ENCODE peak calls at places on chromosome 7, in six cellular contexts. Z is trophoblast cell, N is IMR-90, P is H1, S is neuronal stem cell, C is mesenchymal stem cell. T is an unnamed sample.

GRCh38 chr7:137609500-137609899 is 237.3 kb downstream of the DGKI start:
- DNase-seq in Z (peak; percentile 77), N (no peak), P (no peak), S (no peak), C (no peak), T (no peak)

GRCh38 chr7:121011401-121011800 is 22.9 kb downstream of the CPED1 start:
- DNase-seq in Z (no peak), N (no peak), P (no peak), S (no peak), C (no peak), T (no peak)

GRCh38 chr7:131011976-131012375 is 278.0 kb upstream of the KLF14 start:
- DNase-seq in Z (no peak), N (peak; percentile 89), P (no peak), S (no peak), C (peak; percentile 93), T (no peak)

GRCh38 chr7:27115161-27116018 is 12.9 kb upstream of the HOXA2 start:
- DNase-seq in Z (no peak), N (peak; percentile 92), P (no peak), S (no peak), C (peak; percentile 58), T (no peak)

GRCh38 chr7:47327698-47328391 is 254.1 kb downstream of the TNS3 start:
- DNase-seq in Z (peak; percentile 81), N (peak; percentile 81), P (peak; percentile 36), S (peak; percentile 84), C (peak; percentile 92), T (peak; percentile 91)

GRCh38 chr7:132654150-132654549 is 77.9 kb upstream of the PLXNA4 start:
- DNase-seq in Z (peak; percentile 15), N (no peak), P (no peak), S (no peak), C (peak; percentile 24), T (peak; percentile 44)

GRCh38 chr7:27608776-27609495 is 53.7 kb downstream of the HIBADH start:
- DNase-seq in Z (peak; percentile 13), N (no peak), P (no peak), S (no peak), C (peak; percentile 15), T (no peak)

GRCh38 chr7:136637826-136638225 is 230.6 kb upstream of the CHRM2 start:
- DNase-seq in Z (no peak), N (no peak), P (no peak), S (no peak), C (no peak), T (no peak)

GRCh38 chr7:97027427-97028234 is 3.0 kb upstream of the DLX5 start:
- DNase-seq in Z (peak; percentile 98), N (peak; percentile 85), P (no peak), S (peak; percentile 81), C (peak; percentile 75), T (peak; percentile 77)

GRCh38 chr7:153004341-153004740 is 244.8 kb downstream of the ACTR3B start:
- DNase-seq in Z (no peak), N (no peak), P (no peak), S (no peak), C (no peak), T (no peak)

DNA sequence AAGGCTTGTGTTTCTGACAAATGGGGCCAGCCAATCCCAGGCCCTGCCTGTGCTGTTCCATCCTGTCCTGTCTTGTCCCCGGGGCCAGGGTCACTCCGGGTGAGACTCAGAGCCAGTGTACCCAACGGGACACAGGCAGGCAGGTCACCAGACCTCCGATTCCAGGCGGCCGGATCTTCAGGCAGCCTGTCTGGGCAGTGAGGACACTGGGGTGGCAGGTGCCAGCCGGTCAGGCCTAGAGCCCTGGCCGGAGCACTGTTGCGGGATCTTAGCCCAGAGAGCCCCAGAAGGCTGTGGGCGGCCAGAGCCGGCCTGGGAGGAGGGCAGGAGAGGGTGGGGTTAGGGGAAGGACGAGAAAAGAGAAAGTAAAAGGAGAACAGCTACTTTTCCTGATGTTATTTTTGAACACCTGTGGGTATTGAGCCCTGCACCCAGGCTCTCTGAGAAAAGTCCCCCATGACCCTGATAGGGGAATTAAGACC is 134.3 kb upstream of the TNRC18 start:
- DNase-seq in Z (peak; percentile 32), N (peak; percentile 11), P (no peak), S (no peak), C (peak; percentile 71), T (no peak)
- H3K27ac ChIP-seq in Z (peak overlapping the region; percentile 100), N (peak overlapping the region; percentile 77), P (no peak overlapping the region), S (no peak overlapping the region), C (peak overlapping the region; percentile 39), T (no peak overlapping the region)

GRCh38 chr7:12719978-12720377 is 32.5 kb downstream of the ARL4A start:
- DNase-seq in Z (no peak), N (peak; percentile 17), P (no peak), S (no peak), C (no peak), T (no peak)
- H4K91ac ChIP-seq in Z (no peak overlapping the region), N (peak overlapping the region; percentile 57), P (no peak overlapping the region), S (no peak overlapping the region), C (no peak overlapping the region), T (no peak overlapping the region)

DNA sequence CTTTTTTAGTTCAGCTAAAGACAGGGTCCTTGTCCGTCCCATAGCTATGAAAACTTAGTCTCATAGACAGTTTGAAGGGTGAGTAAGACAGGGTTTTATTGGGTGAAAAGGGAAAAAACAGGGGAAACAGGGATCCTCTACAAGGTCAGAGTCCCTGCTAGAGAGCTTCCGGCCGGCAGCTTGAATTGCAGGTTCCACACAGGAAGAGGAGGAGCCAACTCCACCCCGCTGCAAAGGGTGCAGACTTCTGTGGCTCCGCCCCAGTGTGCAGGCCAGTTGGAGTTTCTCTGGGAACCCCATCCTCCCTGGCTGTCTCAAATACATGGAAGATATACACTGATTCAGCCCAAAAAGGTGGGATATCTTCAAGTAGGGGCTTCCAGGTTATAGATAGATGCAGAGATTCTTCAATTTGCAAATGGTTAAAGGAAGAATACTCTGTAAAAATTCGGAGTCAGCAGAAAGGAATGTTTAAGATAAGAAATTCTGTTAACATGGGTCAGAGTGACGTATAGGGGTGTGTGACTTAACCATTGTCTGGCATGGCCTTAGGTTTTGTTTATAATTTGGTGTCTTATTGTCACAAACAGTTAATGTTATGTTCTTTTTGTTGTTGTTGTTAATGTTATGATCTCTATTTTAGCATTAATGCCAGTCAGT is 34.6 kb upstream of the HECW1 start:
- DNase-seq in Z (peak; percentile 75), N (peak; percentile 18), P (no peak), S (no peak), C (peak; percentile 30), T (peak; percentile 87)
- H3K27ac ChIP-seq in Z (no peak overlapping the region), N (no peak overlapping the region), P (no peak overlapping the region), S (no peak overlapping the region), C (no peak overlapping the region), T (no peak overlapping the region)

GRCh38 chr7:43589133-43589478 is 6.2 kb downstream of the STK17A start:
- DNase-seq in Z (no peak), N (no peak), P (no peak), S (no peak), C (no peak), T (no peak)

GRCh38 chr7:43588477-43589132 is 5.7 kb downstream of the STK17A start:
- DNase-seq in Z (no peak), N (no peak), P (no peak), S (no peak), C (no peak), T (no peak)

GRCh38 chr7:43584200-43584586 is 1.3 kb downstream of the STK17A start:
- DNase-seq in Z (peak; percentile 97), N (peak; percentile 71), P (no peak), S (no peak), C (peak; percentile 90), T (no peak)

GRCh38 chr7:43585521-43585920 is 2.6 kb downstream of the STK17A start:
- DNase-seq in Z (peak; percentile 82), N (peak; percentile 78), P (no peak), S (no peak), C (peak; percentile 87), T (no peak)

GRCh38 chr7:43586251-43586900 is 3.5 kb downstream of the STK17A start:
- DNase-seq in Z (peak; percentile 94), N (peak; percentile 49), P (no peak), S (no peak), C (peak; percentile 69), T (no peak)
- H4K91ac ChIP-seq in Z (no peak overlapping the region), N (no peak overlapping the region), P (no peak overlapping the region), S (no peak overlapping the region), C (no peak overlapping the region), T (no peak overlapping the region)

GRCh38 chr7:886626-887487 is 10.5 kb downstream of the GET4 start:
- DNase-seq in Z (no peak), N (no peak), P (no peak), S (no peak), C (no peak), T (no peak)
- H3K27ac ChIP-seq in Z (no peak overlapping the region), N (no peak overlapping the region), P (no peak overlapping the region), S (no peak overlapping the region), C (no peak overlapping the region), T (no peak overlapping the region)